ENCODE peak calls at places on chromosomes 13 and 19, in seven cellular contexts. Y, F, N, Z, P, E and B are unnamed samples.
A peak's percentile ranks its signal among the peaks of the same experiment; 100 is the strongest.

GRCh38 chr19:43464089-43464775 is 1.2 kb downstream of the LYPD3 start:
- DNase-seq in Y (no peak), F (peak; percentile 84), N (peak; percentile 66), Z (no peak), P (peak; percentile 85), E (peak; percentile 77), B (peak; percentile 39)

GRCh38 chr13:61029064-61029463 is 386.6 kb downstream of the PCDH20 start:
- DNase-seq in Y (peak; percentile 2), F (no peak), N (no peak), Z (no peak), P (no peak), E (no peak), B (no peak)

GRCh38 chr13:21137696-21138095 is 38.7 kb downstream of the SKA3 start:
- DNase-seq in Y (no peak), F (no peak), N (no peak), Z (no peak), P (no peak), E (no peak), B (no peak)

GRCh38 chr19:2051771-2052704 is 994 bp upstream of the MKNK2 start:
- DNase-seq in Y (peak; percentile 82), F (no peak), N (peak; percentile 50), Z (peak; percentile 81), P (peak; percentile 76), E (peak; percentile 70), B (no peak)

GRCh38 chr19:2798733-2799132 is 13.4 kb downstream of the THOP1 start:
- DNase-seq in Y (no peak), F (peak; percentile 46), N (peak; percentile 31), Z (no peak), P (peak; percentile 79), E (peak; percentile 77), B (no peak)

GRCh38 chr13:101523154-101523669 is 70.7 kb downstream of the ITGBL1 start:
- DNase-seq in Y (no peak), F (no peak), N (no peak), Z (no peak), P (no peak), E (no peak), B (no peak)

GRCh38 chr13:45575146-45575829 is 40.3 kb downstream of the ERICH6B start:
- DNase-seq in Y (no peak), F (no peak), N (no peak), Z (no peak), P (no peak), E (no peak), B (no peak)

GRCh38 chr19:49340069-49340864 is 5.1 kb downstream of the CD37 start:
- DNase-seq in Y (peak; percentile 96), F (peak; percentile 28), N (peak; percentile 90), Z (peak; percentile 92), P (peak; percentile 82), E (peak; percentile 83), B (no peak)

GRCh38 chr13:42821437-42821836 is 40.1 kb downstream of the FAM216B start:
- DNase-seq in Y (no peak), F (no peak), N (no peak), Z (no peak), P (no peak), E (no peak), B (no peak)

GRCh38 chr19:41706741-41707501 is 1.5 kb upstream of the CEACAM5 start:
- DNase-seq in Y (peak; percentile 67), F (no peak), N (peak; percentile 82), Z (peak; percentile 75), P (no peak), E (no peak), B (no peak)

GRCh38 chr13:109180905-109181425 is 551.6 kb downstream of the MYO16 start:
- DNase-seq in Y (no peak), F (no peak), N (no peak), Z (no peak), P (no peak), E (no peak), B (no peak)

GRCh38 chr13:97548138-97548537 is 114.2 kb downstream of the RAP2A start:
- DNase-seq in Y (peak; percentile 42), F (no peak), N (no peak), Z (no peak), P (no peak), E (no peak), B (no peak)

GRCh38 chr19:17755977-17756670 is 4.8 kb downstream of the FCHO1 start:
- DNase-seq in Y (peak; percentile 93), F (peak; percentile 83), N (peak; percentile 40), Z (peak; percentile 83), P (no peak), E (peak; percentile 46), B (peak; percentile 24)

GRCh38 chr19:38213911-38214625 is 10.0 kb downstream of the DPF1 start:
- DNase-seq in Y (peak; percentile 80), F (no peak), N (no peak), Z (peak; percentile 80), P (no peak), E (no peak), B (no peak)

GRCh38 chr19:4369109-4369887 is 25.9 kb downstream of the MPND start:
- DNase-seq in Y (peak; percentile 94), F (no peak), N (no peak), Z (peak; percentile 87), P (peak; percentile 64), E (peak; percentile 62), B (no peak)

GRCh38 chr13:50080856-50081105 is 65.5 kb downstream of the KCNRG start:
- DNase-seq in Y (peak; percentile 54), F (no peak), N (no peak), Z (no peak), P (no peak), E (no peak), B (no peak)

GRCh38 chr13:95091755-95092154 is 209.5 kb downstream of the ABCC4 start:
- DNase-seq in Y (peak; percentile 12), F (no peak), N (no peak), Z (no peak), P (no peak), E (no peak), B (no peak)

GRCh38 chr13:74325106-74325505 is 190.9 kb upstream of the KLF12 start:
- DNase-seq in Y (no peak), F (peak; percentile 18), N (no peak), Z (no peak), P (peak; percentile 35), E (peak; percentile 39), B (no peak)

GRCh38 chr19:48348737-48349136 is 15.0 kb downstream of the TMEM143 start:
- DNase-seq in Y (no peak), F (no peak), N (no peak), Z (no peak), P (no peak), E (no peak), B (no peak)

GRCh38 chr19:38034153-38034835 is 127.3 kb downstream of the SIPA1L3 start:
- DNase-seq in Y (peak; percentile 40), F (no peak), N (no peak), Z (peak; percentile 32), P (no peak), E (no peak), B (no peak)

GRCh38 chr13:25231537-25231936 is 55.8 kb downstream of the MTMR6 start:
- DNase-seq in Y (no peak), F (no peak), N (no peak), Z (no peak), P (no peak), E (no peak), B (no peak)

GRCh38 chr13:97367016-97367415 is 67.0 kb upstream of the RAP2A start:
- DNase-seq in Y (peak; percentile 43), F (no peak), N (no peak), Z (no peak), P (no peak), E (no peak), B (no peak)

GRCh38 chr13:30257433-30258099 is 49.8 kb downstream of the KATNAL1 start:
- DNase-seq in Y (peak; percentile 48), F (peak; percentile 75), N (no peak), Z (no peak), P (peak; percentile 3), E (no peak), B (no peak)

GRCh38 chr13:113207890-113208423 is 512 bp downstream of the PCID2 start:
- DNase-seq in Y (peak; percentile 38), F (peak; percentile 60), N (peak; percentile 43), Z (no peak), P (no peak), E (peak; percentile 36), B (peak; percentile 25)

GRCh38 chr13:71856548-71856947 is 10.5 kb downstream of the DACH1 start:
- DNase-seq in Y (no peak), F (no peak), N (no peak), Z (no peak), P (no peak), E (no peak), B (no peak)

GRCh38 chr13:80962173-80962572 is 621.2 kb upstream of the SPRY2 start:
- DNase-seq in Y (no peak), F (no peak), N (no peak), Z (no peak), P (no peak), E (no peak), B (no peak)

GRCh38 chr13:50894504-50894903 is 15.1 kb upstream of the RNASEH2B start:
- DNase-seq in Y (no peak), F (peak; percentile 42), N (no peak), Z (no peak), P (no peak), E (no peak), B (no peak)

GRCh38 chr13:76848596-76848995 is 37.6 kb downstream of the KCTD12 start:
- DNase-seq in Y (no peak), F (no peak), N (no peak), Z (no peak), P (no peak), E (no peak), B (no peak)

GRCh38 chr19:51297406-51297805 is 14.0 kb upstream of the IGLON5 start:
- DNase-seq in Y (no peak), F (no peak), N (no peak), Z (no peak), P (no peak), E (no peak), B (no peak)

GRCh38 chr19:43504426-43505185 is at the start of gene PHLDB3:
- DNase-seq in Y (peak; percentile 46), F (peak; percentile 48), N (peak; percentile 46), Z (no peak), P (peak; percentile 29), E (peak; percentile 43), B (peak; percentile 27)

GRCh38 chr19:39671739-39672363 is 16.1 kb downstream of the LGALS16 start:
- DNase-seq in Y (peak; percentile 82), F (peak; percentile 67), N (peak; percentile 31), Z (no peak), P (peak; percentile 26), E (no peak), B (no peak)
- TF ChIP-seq CTCF in Y (peak; percentile 56), F (peak; percentile 42), N (peak; percentile 20), Z (peak; percentile 49), P (peak; percentile 48), E (peak; percentile 54), B (peak; percentile 75)

GRCh38 chr13:110715395-110716234 is 2.1 kb downstream of the ING1 start:
- DNase-seq in Y (peak; percentile 99), F (peak; percentile 99), N (peak; percentile 97), Z (peak; percentile 98), P (peak; percentile 99), E (peak; percentile 98), B (peak; percentile 95)
- TF ChIP-seq CTCF in Y (peak; percentile 14), F (peak; percentile 28), N (no peak), Z (peak; percentile 42), P (peak; percentile 43), E (no peak), B (peak; percentile 12)

GRCh38 chr19:33396701-33397535 is 23.4 kb downstream of the CEBPG start:
- DNase-seq in Y (no peak), F (no peak), N (no peak), Z (no peak), P (peak; percentile 34), E (no peak), B (no peak)
- TF ChIP-seq CTCF in Y (no peak), F (no peak), N (no peak), Z (no peak), P (no peak), E (no peak), B (no peak)

GRCh38 chr13:78604782-78605611 is 1.6 kb upstream of the POU4F1 start:
- DNase-seq in Y (no peak), F (no peak), N (no peak), Z (no peak), P (no peak), E (no peak), B (no peak)
- TF ChIP-seq CTCF in Y (no peak), F (no peak), N (no peak), Z (peak; percentile 23), P (no peak), E (no peak), B (peak; percentile 22)